ENCODE peak calls at places on chromosome 3, in eight cellular contexts. A is aorta; K is lung; Y is GM06990; H is GM23248; D is HCT116; V is NB4; P is CD8-positive, alpha-beta T cell. Z is an unnamed sample.

GRCh38 chr3:110133971-110134370 is 796.6 kb upstream of the DPPA4 start:
- DNase-seq in A (no peak), K (no peak), Y (no peak), H (no peak), D (no peak), V (no peak), P (no peak), Z (no peak)

GRCh38 chr3:111947179-111947727 is 31.6 kb upstream of the ABHD10 start:
- DNase-seq in A (no peak), K (no peak), Y (no peak), H (peak), D (no peak), V (no peak), P (no peak), Z (no peak)

GRCh38 chr3:189908646-189909045 is 212.1 kb downstream of the P3H2 start:
- DNase-seq in A (no peak), K (no peak), Y (no peak), H (peak), D (no peak), V (no peak), P (no peak), Z (no peak)

GRCh38 chr3:64594129-64594528 is 93.7 kb downstream of the ADAMTS9 start:
- DNase-seq in A (peak), K (no peak), Y (no peak), H (no peak), D (no peak), V (no peak), P (no peak), Z (no peak)

GRCh38 chr3:175852560-175852959 is 993.4 kb downstream of the NAALADL2 start:
- DNase-seq in A (no peak), K (no peak), Y (no peak), H (no peak), D (no peak), V (no peak), P (no peak), Z (no peak)

GRCh38 chr3:58386966-58387365 is 46.7 kb downstream of the PDHB start:
- DNase-seq in A (peak), K (no peak), Y (no peak), H (peak), D (no peak), V (no peak), P (no peak), Z (no peak)

GRCh38 chr3:24401090-24401810 is 93.4 kb downstream of the THRB start:
- DNase-seq in A (peak), K (no peak), Y (no peak), H (peak), D (no peak), V (no peak), P (no peak), Z (no peak)

GRCh38 chr3:136925425-136926190 is 32.2 kb upstream of the IL20RB start:
- DNase-seq in A (no peak), K (no peak), Y (no peak), H (peak), D (no peak), V (no peak), P (no peak), Z (no peak)

GRCh38 chr3:191373327-191373726 is 43.0 kb upstream of the UTS2B start:
- DNase-seq in A (no peak), K (no peak), Y (no peak), H (peak), D (no peak), V (peak), P (no peak), Z (no peak)

GRCh38 chr3:117557469-117557868 is 847.9 kb downstream of the TUSC7 start:
- DNase-seq in A (no peak), K (no peak), Y (no peak), H (no peak), D (no peak), V (no peak), P (no peak), Z (no peak)

GRCh38 chr3:29513236-29513635 is 232.4 kb downstream of the RBMS3 start:
- DNase-seq in A (no peak), K (no peak), Y (no peak), H (peak), D (no peak), V (no peak), P (no peak), Z (no peak)

GRCh38 chr3:108088697-108089096 is 2.1 kb downstream of the CD47 start:
- DNase-seq in A (no peak), K (no peak), Y (peak), H (peak), D (no peak), V (peak), P (no peak), Z (no peak)

GRCh38 chr3:98529856-98530459 is 1.8 kb upstream of the GPR15 start:
- DNase-seq in A (no peak), K (no peak), Y (no peak), H (no peak), D (no peak), V (no peak), P (no peak), Z (no peak)

GRCh38 chr3:29871087-29871486 is 590.2 kb downstream of the RBMS3 start:
- DNase-seq in A (no peak), K (no peak), Y (no peak), H (no peak), D (no peak), V (peak), P (no peak), Z (no peak)

GRCh38 chr3:160108357-160108756 is 116.9 kb upstream of the C3orf80 start:
- DNase-seq in A (no peak), K (no peak), Y (no peak), H (no peak), D (no peak), V (peak), P (no peak), Z (no peak)

GRCh38 chr3:170081079-170081741 is 43.4 kb downstream of the GPR160 start:
- DNase-seq in A (no peak), K (no peak), Y (no peak), H (peak), D (no peak), V (no peak), P (no peak), Z (no peak)

GRCh38 chr3:188974856-188975611 is 196.7 kb upstream of the TPRG1 start:
- DNase-seq in A (peak), K (no peak), Y (no peak), H (peak), D (no peak), V (no peak), P (no peak), Z (no peak)

GRCh38 chr3:47578691-47579632 is at the start of gene CSPG5:
- DNase-seq in A (no peak), K (no peak), Y (no peak), H (peak), D (no peak), V (peak), P (no peak), Z (no peak)

GRCh38 chr3:112128843-112129727 is 4.0 kb downstream of the GCSAM start:
- DNase-seq in A (no peak), K (no peak), Y (peak), H (peak), D (no peak), V (no peak), P (peak), Z (no peak)

GRCh38 chr3:139982404-139982803 is 47.4 kb downstream of the CLSTN2 start:
- DNase-seq in A (no peak), K (no peak), Y (no peak), H (no peak), D (no peak), V (peak), P (no peak), Z (no peak)

GRCh38 chr3:52118156-52118875 is 35.9 kb downstream of the POC1A start:
- DNase-seq in A (peak), K (no peak), Y (no peak), H (no peak), D (no peak), V (no peak), P (no peak), Z (no peak)

GRCh38 chr3:73618461-73618860 is 6.3 kb downstream of the PDZRN3 start:
- DNase-seq in A (no peak), K (no peak), Y (no peak), H (peak), D (no peak), V (no peak), P (no peak), Z (no peak)

GRCh38 chr3:154214320-154214719 is 93.1 kb downstream of the ARHGEF26 start:
- DNase-seq in A (no peak), K (no peak), Y (no peak), H (peak), D (no peak), V (no peak), P (no peak), Z (no peak)

GRCh38 chr3:184524981-184525336 is 36.6 kb upstream of the EPHB3 start:
- DNase-seq in A (no peak), K (no peak), Y (no peak), H (peak), D (no peak), V (peak), P (no peak), Z (no peak)

GRCh38 chr3:46110701-46111493 is 83.6 kb upstream of the XCR1 start:
- DNase-seq in A (peak), K (peak), Y (no peak), H (peak), D (peak), V (peak), P (no peak), Z (no peak)

GRCh38 chr3:187430576-187430975 is 62.4 kb downstream of the RTP4 start:
- DNase-seq in A (no peak), K (no peak), Y (peak), H (no peak), D (no peak), V (no peak), P (no peak), Z (no peak)

GRCh38 chr3:170012683-170013400 is 25.0 kb upstream of the GPR160 start:
- DNase-seq in A (no peak), K (no peak), Y (no peak), H (no peak), D (no peak), V (no peak), P (no peak), Z (no peak)

GRCh38 chr3:147397911-147398809 is 8.2 kb downstream of the ZIC4 start:
- DNase-seq in A (no peak), K (no peak), Y (no peak), H (no peak), D (no peak), V (no peak), P (no peak), Z (peak)

GRCh38 chr3:134092231-134092701 is 62.5 kb upstream of the SLCO2A1 start:
- DNase-seq in A (no peak), K (no peak), Y (no peak), H (no peak), D (no peak), V (no peak), P (no peak), Z (no peak)

GRCh38 chr3:189267981-189268613 is 96.3 kb downstream of the TPRG1 start:
- DNase-seq in A (no peak), K (no peak), Y (no peak), H (peak), D (peak), V (no peak), P (no peak), Z (no peak)

GRCh38 chr3:44875596-44875995 is 1.2 kb downstream of the TGM4 start:
- DNase-seq in A (no peak), K (no peak), Y (no peak), H (no peak), D (no peak), V (no peak), P (no peak), Z (no peak)

GRCh38 chr3:8865697-8866096 is 96.3 kb upstream of the OXTR start:
- DNase-seq in A (no peak), K (no peak), Y (no peak), H (no peak), D (no peak), V (no peak), P (no peak), Z (no peak)

DNA sequence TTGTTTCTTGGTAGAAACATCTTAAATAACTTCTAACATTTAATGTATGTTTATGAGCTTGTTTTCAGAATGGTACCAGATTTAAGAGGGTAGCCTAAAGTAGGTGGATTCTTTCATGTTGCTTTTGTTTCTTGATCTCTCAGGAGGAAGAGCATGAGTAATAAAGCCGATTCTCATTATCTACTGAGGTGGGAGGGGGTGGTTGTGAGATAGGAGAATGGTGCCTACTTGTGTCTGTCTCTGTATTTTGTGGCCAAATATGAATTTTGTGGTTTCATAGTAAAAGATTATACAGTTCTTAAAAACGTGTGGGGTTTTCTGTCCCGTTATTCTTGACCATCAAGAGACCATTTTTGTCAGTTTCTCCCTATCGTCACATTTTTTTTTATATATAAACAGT is 2.2 kb downstream of the ATP2C1 start:
- DNase-seq in A (no peak), K (no peak), Y (no peak), H (no peak), D (no peak), V (peak), P (no peak), Z (no peak)
- H3K4me3 ChIP-seq in A (no peak), K (no peak), Y (peak), H (peak), D (no peak), V (peak), P (no peak), Z (no peak)

DNA sequence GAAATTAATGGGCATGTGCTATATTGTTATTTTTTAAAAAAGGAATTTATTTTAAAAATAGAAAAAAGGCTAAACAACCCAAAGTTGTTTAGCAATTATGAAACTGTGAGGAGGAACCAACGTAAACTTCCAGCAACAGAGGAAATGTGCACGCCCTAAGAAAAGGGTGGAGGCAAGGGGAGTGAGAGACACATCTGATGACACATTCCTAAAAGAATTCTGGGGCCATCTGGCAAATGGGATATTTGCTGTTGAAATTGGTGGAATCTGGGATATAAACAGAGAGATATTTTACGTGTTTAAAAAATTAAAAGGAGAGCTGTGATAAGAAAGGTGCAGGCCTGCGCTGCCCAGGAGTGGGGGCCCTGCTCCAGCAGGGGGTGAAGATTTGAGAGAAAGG is 50.8 kb upstream of the MUC13 start:
- DNase-seq in A (no peak), K (no peak), Y (no peak), H (peak), D (peak), V (no peak), P (no peak), Z (no peak)
- H3K4me3 ChIP-seq in A (no peak), K (no peak), Y (no peak), H (peak), D (no peak), V (no peak), P (no peak), Z (peak)

GRCh38 chr3:42024578-42025387 is 62.9 kb upstream of the ULK4 start:
- DNase-seq in A (no peak), K (no peak), Y (no peak), H (peak), D (no peak), V (peak), P (no peak), Z (no peak)
- H3K4me3 ChIP-seq in A (no peak), K (no peak), Y (no peak), H (peak), D (no peak), V (peak), P (no peak), Z (peak)

DNA sequence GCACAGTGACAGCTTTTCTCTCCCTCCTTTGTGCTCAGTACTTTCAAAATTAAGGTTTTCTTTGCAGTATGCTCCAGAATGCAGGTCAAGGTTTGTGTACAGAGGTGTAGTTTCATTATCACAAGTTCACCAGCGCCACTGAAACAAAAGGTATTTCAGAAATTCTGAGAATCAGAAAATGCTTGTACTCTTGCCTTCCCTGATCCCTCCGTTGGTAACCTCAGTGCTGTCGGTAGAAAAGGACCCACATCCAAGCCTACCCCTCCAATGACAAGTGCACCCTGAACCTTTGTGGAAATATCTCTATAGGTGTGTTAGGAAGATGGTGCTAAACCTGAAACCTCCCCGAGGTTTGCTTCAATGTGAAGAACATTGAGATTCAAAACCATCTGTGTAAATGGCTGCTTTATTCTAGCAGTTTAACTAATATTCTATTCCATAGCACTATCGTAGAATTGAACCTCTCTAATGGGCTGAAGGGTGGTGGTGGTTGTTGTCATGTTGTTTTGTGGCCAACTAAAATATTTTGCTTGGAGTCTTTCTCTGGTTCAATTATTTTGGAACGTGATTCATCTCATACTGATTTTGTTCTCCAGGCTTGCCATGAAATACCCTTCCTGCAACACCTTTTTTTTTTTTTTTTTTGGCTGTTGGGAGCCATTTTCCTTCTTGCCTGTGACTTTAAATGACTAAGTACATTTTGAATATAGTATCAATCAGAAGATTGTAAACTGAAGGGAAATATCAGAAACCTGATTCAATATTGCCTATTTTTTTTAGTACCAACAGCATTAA is 20.7 kb downstream of the ZBTB38 start:
- DNase-seq in A (no peak), K (no peak), Y (no peak), H (peak), D (no peak), V (no peak), P (no peak), Z (no peak)
- H3K4me3 ChIP-seq in A (no peak), K (no peak), Y (peak), H (peak), D (no peak), V (no peak), P (no peak), Z (peak)

DNA sequence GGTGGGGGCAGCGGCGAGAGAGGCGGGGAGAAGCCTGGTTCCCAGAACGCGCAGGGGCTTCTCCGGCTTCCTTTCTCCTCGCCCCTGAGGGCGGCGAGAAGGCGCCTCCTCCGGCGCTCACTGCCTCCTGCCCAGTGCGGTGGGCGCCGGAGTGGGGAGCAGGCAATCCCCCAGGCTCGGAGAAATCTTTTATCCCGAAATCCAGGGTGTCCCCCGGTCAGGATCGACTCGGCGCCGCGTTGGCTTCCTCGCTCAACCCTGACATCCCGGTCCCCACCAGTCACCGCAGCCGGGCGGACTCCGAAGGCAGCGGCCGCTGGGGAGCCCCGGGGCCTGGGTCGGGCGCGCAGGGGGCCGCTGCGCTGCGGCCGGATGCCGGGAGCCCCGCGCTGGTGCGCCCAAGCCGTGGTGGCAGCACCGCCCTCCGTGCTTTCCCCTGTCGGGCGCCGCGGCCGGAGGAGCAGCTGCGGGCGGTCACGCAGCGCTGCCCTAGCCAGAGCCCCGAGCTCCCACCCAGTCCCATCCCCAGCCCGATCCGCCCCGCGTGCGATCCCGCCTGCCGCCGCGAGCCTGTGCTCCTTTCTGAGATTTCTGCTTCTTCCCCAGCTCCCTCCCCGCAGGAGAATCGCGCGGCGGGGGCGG is 827 bp upstream of the CACNA2D3 start:
- DNase-seq in A (no peak), K (no peak), Y (peak), H (no peak), D (no peak), V (no peak), P (no peak), Z (no peak)
- H3K4me3 ChIP-seq in A (peak), K (peak), Y (peak), H (peak), D (no peak), V (no peak), P (no peak), Z (peak)

DNA sequence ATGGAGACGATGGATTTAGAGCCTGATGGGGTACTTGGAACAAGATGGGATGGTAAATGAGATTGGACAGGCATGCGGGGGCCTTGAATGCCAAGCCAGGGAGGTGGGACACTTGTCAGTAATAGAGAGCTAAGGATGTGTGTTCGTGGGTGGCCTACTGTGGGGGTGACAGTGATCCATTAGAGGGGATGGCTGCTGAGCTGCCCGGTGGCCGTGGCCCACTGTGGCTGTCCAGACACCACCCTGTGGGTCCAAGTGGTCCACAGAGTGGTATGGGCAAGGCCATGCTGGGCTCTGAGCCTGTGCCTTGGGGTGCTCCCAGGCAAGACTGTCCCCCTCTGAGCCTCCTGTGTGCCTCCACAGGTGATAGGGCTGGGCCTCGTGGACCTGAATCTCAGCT is 17.5 kb downstream of the CAND2 start:
- DNase-seq in A (no peak), K (no peak), Y (no peak), H (no peak), D (no peak), V (no peak), P (no peak), Z (no peak)
- H3K4me3 ChIP-seq in A (no peak), K (no peak), Y (no peak), H (no peak), D (no peak), V (no peak), P (no peak), Z (no peak)

DNA sequence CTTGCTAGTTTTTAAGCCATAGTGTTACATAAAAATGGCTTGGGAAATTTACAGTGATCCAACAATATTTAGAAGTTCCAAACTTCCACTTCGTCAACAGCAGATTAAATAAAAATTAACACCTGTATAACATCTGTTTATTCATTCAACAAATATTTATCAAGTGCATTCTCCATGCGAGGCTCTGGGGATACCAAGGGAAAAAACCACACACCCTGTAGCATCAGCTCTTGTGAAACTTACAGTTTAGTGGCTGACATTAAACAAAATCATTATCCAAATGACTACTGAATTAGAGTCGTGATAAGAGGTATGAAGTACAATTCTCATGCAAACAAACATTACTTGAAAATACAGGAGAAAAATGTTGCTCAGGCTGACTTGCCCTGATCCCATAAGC is 122.9 kb downstream of the DLG1 start:
- DNase-seq in A (no peak), K (no peak), Y (no peak), H (no peak), D (no peak), V (no peak), P (no peak), Z (no peak)
- H3K4me3 ChIP-seq in A (no peak), K (no peak), Y (no peak), H (no peak), D (no peak), V (no peak), P (no peak), Z (no peak)